ENCODE peak calls at places on chromosomes 6 and 20, in four cellular contexts. L is GM12878, U is HepG2, O is SK-N-SH. B is an unnamed sample.

GRCh38 chr20:52145587-52145986 is 46.0 kb downstream of the ZFP64 start:
- DNase-seq in L (no peak), U (no peak), O (no peak), B (peak; percentile 28)

GRCh38 chr6:46491789-46492547 is 719 bp upstream of the RCAN2 start:
- DNase-seq in L (no peak), U (peak; percentile 6), O (peak; percentile 63), B (peak; percentile 1)

GRCh38 chr6:71294121-71294523 is 5.5 kb downstream of the OGFRL1 start:
- DNase-seq in L (no peak), U (no peak), O (no peak), B (peak; percentile 92)

GRCh38 chr6:36594816-36595167 is 630 bp downstream of the SRSF3 start:
- DNase-seq in L (no peak), U (no peak), O (no peak), B (no peak)

GRCh38 chr6:53951383-53951782 is 156.6 kb downstream of the LRRC1 start:
- DNase-seq in L (no peak), U (no peak), O (no peak), B (no peak)

GRCh38 chr20:32982617-32983458 is 21.4 kb downstream of the SUN5 start:
- DNase-seq in L (no peak), U (peak; percentile 50), O (peak; percentile 55), B (no peak)

GRCh38 chr6:71209626-71210025 is 79.0 kb upstream of the OGFRL1 start:
- DNase-seq in L (no peak), U (no peak), O (no peak), B (no peak)

GRCh38 chr6:56096454-56096853 is 150.9 kb downstream of the COL21A1 start:
- DNase-seq in L (no peak), U (no peak), O (no peak), B (no peak)

GRCh38 chr6:39407446-39407993 is 85.0 kb upstream of the KCNK16 start:
- DNase-seq in L (peak; percentile 60), U (no peak), O (no peak), B (no peak)

DNA sequence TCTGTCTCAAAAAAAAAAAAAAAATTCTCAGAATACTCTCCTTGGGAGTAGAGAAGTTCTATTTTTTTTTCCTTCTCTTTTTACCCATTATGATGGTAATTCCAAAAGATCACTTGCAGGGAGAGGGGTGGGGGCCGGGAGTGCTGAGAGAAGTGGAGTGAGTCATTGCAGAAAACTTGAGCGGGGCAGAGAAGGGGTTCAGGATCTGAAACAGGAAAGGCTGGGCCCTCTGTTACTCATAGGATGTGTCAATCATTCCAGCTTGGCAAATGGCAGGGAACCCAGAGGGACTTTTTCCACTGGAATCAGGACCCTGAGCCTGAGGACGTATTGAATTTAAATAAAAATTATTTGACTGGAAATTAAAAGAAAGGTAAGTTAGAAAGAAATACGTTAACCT is 111.4 kb upstream of the ARMC2 start:
- DNase-seq in L (no peak), U (peak; percentile 27), O (no peak), B (peak; percentile 92)
- TF ChIP-seq MXI1 in L (no peak), U (no peak), O (no peak), B (no peak)

GRCh38 chr20:57657537-57658446 is 37.6 kb upstream of the ZBP1 start:
- DNase-seq in L (no peak), U (peak; percentile 47), O (peak; percentile 24), B (no peak)
- TF ChIP-seq MXI1 in L (no peak), U (peak; percentile 17), O (no peak), B (no peak)

GRCh38 chr6:21003780-21004541 is 469.7 kb downstream of the CDKAL1 start:
- DNase-seq in L (peak; percentile 72), U (peak; percentile 99), O (peak; percentile 47), B (peak; percentile 89)
- TF ChIP-seq MXI1 in L (no peak), U (no peak), O (peak; percentile 37), B (no peak)

GRCh38 chr6:93418113-93418447 is 1.3 kb downstream of the EPHA7 start:
- DNase-seq in L (no peak), U (no peak), O (no peak), B (no peak)
- TF ChIP-seq MXI1 in L (no peak), U (no peak), O (no peak), B (no peak)

DNA sequence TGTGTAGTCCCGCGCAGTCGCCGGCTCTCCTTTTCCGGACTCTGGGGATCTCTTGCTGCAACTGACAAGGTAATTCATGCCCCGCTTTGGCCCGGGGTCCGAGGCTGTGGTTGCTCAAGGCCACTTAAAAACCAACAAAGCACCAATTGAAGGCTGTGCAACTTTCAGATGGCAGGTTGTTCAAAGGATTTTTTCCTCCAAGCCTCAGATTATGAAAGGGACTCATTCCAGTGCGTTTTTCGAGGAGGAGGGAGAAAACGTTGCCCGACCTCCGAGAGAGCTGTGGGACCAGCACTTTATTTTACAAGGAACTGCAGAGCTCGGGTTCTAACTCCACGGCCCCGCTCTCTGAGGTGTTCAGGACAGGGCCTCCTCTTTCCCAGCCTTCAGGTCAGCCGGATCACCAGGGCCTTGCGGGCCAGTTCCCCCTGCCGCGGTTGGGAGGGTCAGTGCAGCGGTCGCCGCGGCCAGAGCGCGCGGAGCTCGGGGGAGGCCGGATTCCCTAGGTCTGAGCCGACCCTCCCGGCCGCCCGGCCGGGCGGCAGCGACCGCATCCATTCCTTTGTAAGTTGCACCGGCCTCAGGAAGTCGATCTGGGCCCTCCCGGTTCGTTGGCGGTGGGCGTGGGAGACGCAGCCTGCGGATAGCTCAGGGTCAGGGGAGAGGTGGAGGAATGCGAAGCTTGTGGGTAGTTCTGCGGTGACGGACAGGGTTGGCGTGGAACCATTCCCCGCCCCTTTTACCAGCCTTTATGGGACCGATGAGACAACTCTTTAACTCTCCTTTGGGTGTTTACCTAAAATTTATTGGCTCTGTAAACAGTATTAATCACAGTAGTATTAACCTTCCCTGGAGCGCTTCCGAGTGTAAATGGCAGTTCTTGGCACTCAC is 1.6 kb downstream of the UTRN start:
- DNase-seq in L (no peak), U (peak; percentile 88), O (peak; percentile 27), B (peak; percentile 93)
- TF ChIP-seq MXI1 in L (no peak), U (peak; percentile 67), O (no peak), B (no peak)

GRCh38 chr6:25582101-25582500 is 69.9 kb upstream of the SCGN start:
- DNase-seq in L (no peak), U (no peak), O (no peak), B (no peak)
- TF ChIP-seq MXI1 in L (no peak), U (no peak), O (no peak), B (no peak)

GRCh38 chr6:137560184-137560563 is 66.0 kb upstream of the OLIG3 start:
- DNase-seq in L (no peak), U (no peak), O (no peak), B (no peak)
- TF ChIP-seq MXI1 in L (no peak), U (no peak), O (no peak), B (no peak)

GRCh38 chr6:146620655-146621054 is 21.9 kb downstream of the ADGB start:
- DNase-seq in L (no peak), U (no peak), O (no peak), B (no peak)
- TF ChIP-seq MXI1 in L (no peak), U (no peak), O (no peak), B (no peak)

B was measured in IMR-90.